ENCODE peak calls at places on chromosomes 4 and X, in five cellular contexts. One of them, this sample, is unnamed.

GRCh38 chr4:95572304-95572991 is 23.7 kb upstream of the UNC5C start:
- DNase-seq in GM12878: no peak
- DNase-seq in HepG2: no peak
- DNase-seq in SK-N-SH: no peak
- DNase-seq in HCT116: no peak
- DNase-seq in this sample: no peak

GRCh38 chrX:49041683-49042529 is 1.3 kb downstream of the TFE3 start:
- DNase-seq in GM12878: no peak
- DNase-seq in HCT116: no peak
- DNase-seq in HepG2: no peak
- DNase-seq in SK-N-SH: peak; percentile 29
- DNase-seq in this sample: no peak

GRCh38 chrX:71636438-71637252 is 18.3 kb upstream of the CXCR3 start:
- DNase-seq in HepG2: no peak
- DNase-seq in HCT116: no peak
- DNase-seq in GM12878: no peak
- DNase-seq in SK-N-SH: no peak
- DNase-seq in this sample: no peak

GRCh38 chr4:138680251-138680650 is 335.3 kb upstream of the NOCT start:
- DNase-seq in SK-N-SH: no peak
- DNase-seq in HepG2: no peak
- DNase-seq in GM12878: no peak
- DNase-seq in HCT116: no peak
- DNase-seq in this sample: no peak

GRCh38 chr4:77600521-77601451 is 4.8 kb upstream of the CXCL13 start:
- DNase-seq in HepG2: peak; percentile 28
- DNase-seq in SK-N-SH: peak; percentile 38
- DNase-seq in HCT116: peak; percentile 37
- DNase-seq in GM12878: no peak
- DNase-seq in this sample: no peak

GRCh38 chrX:70166601-70167590 is 10.4 kb upstream of the DGAT2L6 start:
- DNase-seq in SK-N-SH: no peak
- DNase-seq in HepG2: peak; percentile 9
- DNase-seq in HCT116: peak; percentile 6
- DNase-seq in GM12878: no peak
- DNase-seq in this sample: no peak

GRCh38 chr4:174613979-174614378 is 91.7 kb upstream of the HPGD start:
- DNase-seq in HepG2: no peak
- DNase-seq in GM12878: no peak
- DNase-seq in HCT116: no peak
- DNase-seq in SK-N-SH: no peak
- DNase-seq in this sample: no peak

GRCh38 chr4:88659061-88659889 is 38.4 kb downstream of the NAP1L5 start:
- DNase-seq in HepG2: peak; percentile 52
- DNase-seq in GM12878: peak; percentile 9
- DNase-seq in HCT116: peak; percentile 35
- DNase-seq in SK-N-SH: peak; percentile 45
- DNase-seq in this sample: peak; percentile 61

GRCh38 chrX:68658530-68658929 is 11.1 kb downstream of the STARD8 start:
- DNase-seq in HepG2: no peak
- DNase-seq in HCT116: no peak
- DNase-seq in GM12878: no peak
- DNase-seq in SK-N-SH: no peak
- DNase-seq in this sample: no peak

GRCh38 chr4:153318696-153319320 is 25.7 kb upstream of the MND1 start:
- DNase-seq in SK-N-SH: peak; percentile 74
- DNase-seq in GM12878: no peak
- DNase-seq in HCT116: peak; percentile 39
- DNase-seq in HepG2: peak; percentile 40
- DNase-seq in this sample: no peak

GRCh38 chr4:89797117-89797516 is 39.8 kb downstream of the SNCA start:
- DNase-seq in GM12878: no peak
- DNase-seq in SK-N-SH: no peak
- DNase-seq in HCT116: no peak
- DNase-seq in HepG2: no peak
- DNase-seq in this sample: no peak

GRCh38 chrX:2696698-2697215 is 5.7 kb downstream of the CD99 start:
- DNase-seq in SK-N-SH: no peak
- DNase-seq in HCT116: no peak
- DNase-seq in GM12878: peak; percentile 92
- DNase-seq in HepG2: no peak
- DNase-seq in this sample: no peak

GRCh38 chr4:76752911-76753494 is 144.9 kb downstream of the SOWAHB start:
- DNase-seq in HepG2: no peak
- DNase-seq in HCT116: peak; percentile 64
- DNase-seq in GM12878: no peak
- DNase-seq in SK-N-SH: peak; percentile 60
- DNase-seq in this sample: no peak

GRCh38 chr4:165783626-165784025 is 89.4 kb upstream of the TLL1 start:
- DNase-seq in HCT116: no peak
- DNase-seq in HepG2: no peak
- DNase-seq in GM12878: no peak
- DNase-seq in SK-N-SH: no peak
- DNase-seq in this sample: no peak

GRCh38 chr4:176034498-176034897 is 31.1 kb upstream of the WDR17 start:
- DNase-seq in HCT116: peak; percentile 27
- DNase-seq in GM12878: no peak
- DNase-seq in SK-N-SH: peak; percentile 24
- DNase-seq in HepG2: no peak
- DNase-seq in this sample: peak; percentile 28

GRCh38 chr4:176156656-176157055 is 38.7 kb downstream of the SPATA4 start:
- DNase-seq in SK-N-SH: no peak
- DNase-seq in HCT116: no peak
- DNase-seq in GM12878: no peak
- DNase-seq in HepG2: no peak
- DNase-seq in this sample: no peak

GRCh38 chr4:78749972-78750727 is 26.0 kb upstream of the BMP2K start:
- DNase-seq in HCT116: no peak
- DNase-seq in HepG2: no peak
- DNase-seq in GM12878: peak; percentile 97
- DNase-seq in SK-N-SH: no peak
- DNase-seq in this sample: no peak

GRCh38 chrX:112266136-112266535 is 183.6 kb upstream of the TRPC5 start:
- DNase-seq in HepG2: no peak
- DNase-seq in SK-N-SH: no peak
- DNase-seq in GM12878: no peak
- DNase-seq in HCT116: no peak
- DNase-seq in this sample: no peak

GRCh38 chrX:139864613-139865012 is 68.2 kb downstream of the ATP11C start:
- DNase-seq in HCT116: no peak
- DNase-seq in SK-N-SH: no peak
- DNase-seq in HepG2: no peak
- DNase-seq in GM12878: no peak
- DNase-seq in this sample: no peak

GRCh38 chrX:112834016-112834855 is 6.4 kb downstream of the AMOT start:
- DNase-seq in GM12878: no peak
- DNase-seq in SK-N-SH: peak; percentile 24
- DNase-seq in HepG2: no peak
- DNase-seq in HCT116: no peak
- DNase-seq in this sample: no peak

GRCh38 chr4:158946825-158947224 is 156.1 kb upstream of the RAPGEF2 start:
- DNase-seq in GM12878: no peak
- DNase-seq in HepG2: no peak
- DNase-seq in SK-N-SH: no peak
- DNase-seq in HCT116: no peak
- DNase-seq in this sample: no peak

GRCh38 chr4:73974352-73974751 is 7.5 kb downstream of the PF4 start:
- DNase-seq in HCT116: no peak
- DNase-seq in SK-N-SH: no peak
- DNase-seq in HepG2: no peak
- DNase-seq in GM12878: no peak
- DNase-seq in this sample: no peak

GRCh38 chrX:115968436-115969252 is 201.9 kb upstream of the AGTR2 start:
- DNase-seq in HepG2: no peak
- DNase-seq in HCT116: peak; percentile 63
- DNase-seq in SK-N-SH: peak; percentile 76
- DNase-seq in GM12878: no peak
- DNase-seq in this sample: no peak

GRCh38 chr4:106019771-106020170 is 124.5 kb downstream of the NPNT start:
- DNase-seq in HepG2: no peak
- DNase-seq in SK-N-SH: no peak
- DNase-seq in HCT116: no peak
- DNase-seq in GM12878: no peak
- DNase-seq in this sample: no peak

GRCh38 chr4:95193391-95194224 is 355.2 kb downstream of the UNC5C start:
- DNase-seq in SK-N-SH: peak; percentile 32
- DNase-seq in GM12878: no peak
- DNase-seq in HepG2: no peak
- DNase-seq in HCT116: no peak
- DNase-seq in this sample: no peak

GRCh38 chrX:12973561-12974216 is 1.2 kb upstream of the TMSB4X start:
- DNase-seq in HepG2: no peak
- DNase-seq in GM12878: no peak
- DNase-seq in SK-N-SH: no peak
- DNase-seq in HCT116: no peak
- DNase-seq in this sample: no peak

GRCh38 chr4:185721190-185721948 is 90.6 kb downstream of the SORBS2 start:
- DNase-seq in GM12878: no peak
- DNase-seq in HepG2: peak; percentile 68
- DNase-seq in HCT116: no peak
- DNase-seq in SK-N-SH: no peak
- DNase-seq in this sample: no peak

GRCh38 chrX:51837926-51838325 is 55.5 kb upstream of the MAGED1 start:
- DNase-seq in SK-N-SH: peak; percentile 20
- DNase-seq in HepG2: no peak
- DNase-seq in GM12878: no peak
- DNase-seq in HCT116: no peak
- DNase-seq in this sample: no peak

GRCh38 chr4:48742412-48742811 is 37.7 kb downstream of the FRYL start:
- DNase-seq in SK-N-SH: no peak
- DNase-seq in HepG2: no peak
- DNase-seq in GM12878: no peak
- DNase-seq in HCT116: no peak
- DNase-seq in this sample: no peak

GRCh38 chrX:71997320-71997719 is 86.7 kb downstream of the NHSL2 start:
- DNase-seq in HepG2: no peak
- DNase-seq in HCT116: no peak
- DNase-seq in SK-N-SH: no peak
- DNase-seq in GM12878: no peak
- DNase-seq in this sample: no peak

DNA sequence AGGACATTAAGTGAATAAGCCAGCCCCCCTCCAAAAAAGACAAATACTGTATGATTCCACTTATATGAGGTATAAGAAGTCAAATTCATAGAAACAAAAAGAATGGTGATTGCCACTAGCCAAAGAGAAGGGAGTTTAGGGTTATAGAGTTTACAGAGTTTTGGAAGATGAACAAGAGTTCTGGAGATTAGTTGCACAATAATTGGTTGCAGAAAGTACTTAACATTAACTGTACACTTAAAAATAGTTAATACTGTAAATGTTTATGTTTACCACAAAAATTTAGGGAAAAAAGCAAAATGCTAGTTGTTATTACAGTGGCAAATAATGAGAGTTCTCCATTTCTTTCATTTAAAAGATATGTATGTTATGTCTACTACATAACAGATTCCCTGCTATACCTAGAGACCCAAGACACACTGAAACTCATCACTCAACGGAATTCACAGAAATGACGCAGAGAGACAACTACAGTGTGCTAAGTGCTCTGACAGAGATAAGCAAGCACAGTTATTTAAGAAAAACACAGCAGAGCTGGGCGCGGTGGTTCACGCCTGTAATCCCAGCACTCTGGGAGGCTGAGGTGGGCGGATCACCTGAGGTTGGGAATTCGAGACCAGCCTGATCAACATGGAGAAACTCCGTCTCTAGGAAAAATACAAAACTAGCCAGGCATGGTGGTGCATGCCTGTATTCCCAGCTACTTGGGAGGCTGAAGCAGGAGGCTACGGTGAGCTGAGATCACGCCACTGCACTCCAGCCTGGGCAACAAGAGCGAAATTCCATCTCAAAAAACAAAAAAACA is 37.2 kb downstream of the EIF4E start:
- DNase-seq in SK-N-SH: no peak
- DNase-seq in HepG2: no peak
- DNase-seq in GM12878: no peak
- DNase-seq in HCT116: no peak
- DNase-seq in this sample: no peak
- TF ChIP-seq SIN3A in SK-N-SH: no peak
- TF ChIP-seq SIN3A in HepG2: no peak
- TF ChIP-seq SIN3A in GM12878: no peak
- TF ChIP-seq SIN3A in HCT116: no peak
- TF ChIP-seq SIN3A in this sample: no peak

GRCh38 chr4:2934077-2934812 is 29.0 kb downstream of the NOP14 start:
- DNase-seq in SK-N-SH: no peak
- DNase-seq in GM12878: no peak
- DNase-seq in HepG2: no peak
- DNase-seq in HCT116: no peak
- DNase-seq in this sample: no peak

GRCh38 chr4:2931765-2932560 is 31.2 kb downstream of the NOP14 start:
- DNase-seq in SK-N-SH: no peak
- DNase-seq in HepG2: no peak
- DNase-seq in GM12878: peak; percentile 55
- DNase-seq in HCT116: no peak
- DNase-seq in this sample: no peak

GRCh38 chr4:2932561-2932950 is 30.6 kb downstream of the NOP14 start:
- DNase-seq in GM12878: no peak
- DNase-seq in SK-N-SH: no peak
- DNase-seq in HepG2: no peak
- DNase-seq in HCT116: no peak
- DNase-seq in this sample: no peak

GRCh38 chr4:2933566-2934076 is 29.6 kb downstream of the NOP14 start:
- DNase-seq in HCT116: no peak
- DNase-seq in SK-N-SH: no peak
- DNase-seq in GM12878: no peak
- DNase-seq in HepG2: no peak
- DNase-seq in this sample: no peak

GRCh38 chr4:2932951-2933565 is 30.1 kb downstream of the NOP14 start:
- DNase-seq in HCT116: no peak
- DNase-seq in SK-N-SH: peak; percentile 72
- DNase-seq in HepG2: no peak
- DNase-seq in GM12878: no peak
- DNase-seq in this sample: no peak
- H3K27ac ChIP-seq in HCT116: peak overlapping the region; percentile 73
- H3K27ac ChIP-seq in SK-N-SH: peak overlapping the region; percentile 35
- H3K27ac ChIP-seq in HepG2: no peak overlapping the region
- H3K27ac ChIP-seq in GM12878: peak overlapping the region; percentile 65
- H3K27ac ChIP-seq in this sample: peak overlapping the region; percentile 85

GRCh38 chr4:72451349-72451748 is 117.7 kb downstream of the ADAMTS3 start:
- DNase-seq in GM12878: no peak
- DNase-seq in HCT116: no peak
- DNase-seq in SK-N-SH: no peak
- DNase-seq in HepG2: no peak
- DNase-seq in this sample: no peak
- TF ChIP-seq SIN3A in GM12878: no peak
- TF ChIP-seq SIN3A in HCT116: no peak
- TF ChIP-seq SIN3A in SK-N-SH: no peak
- TF ChIP-seq SIN3A in HepG2: no peak
- TF ChIP-seq SIN3A in this sample: no peak

DNA sequence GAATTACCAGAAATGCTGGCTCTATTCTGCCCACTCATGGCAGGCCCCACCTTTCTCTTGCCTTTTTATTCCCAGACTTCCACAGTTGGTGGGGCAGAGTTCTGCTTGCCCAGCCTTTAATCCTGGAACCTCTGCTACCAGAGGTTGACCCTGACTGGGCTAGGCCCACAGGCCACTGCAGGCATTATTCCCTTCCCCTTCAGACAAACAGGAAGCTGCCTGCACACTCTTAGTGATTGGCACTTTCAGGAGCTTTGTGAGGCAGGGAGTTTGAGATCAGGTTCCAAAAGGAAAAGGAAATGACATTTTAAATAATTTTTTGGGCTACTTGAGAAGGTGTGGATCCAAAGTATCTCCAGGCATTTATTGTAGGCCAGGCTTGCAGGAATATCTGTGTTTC is 18.8 kb downstream of the MSN start:
- DNase-seq in HepG2: no peak
- DNase-seq in GM12878: no peak
- DNase-seq in SK-N-SH: no peak
- DNase-seq in HCT116: no peak
- DNase-seq in this sample: no peak
- H3K27ac ChIP-seq in HepG2: no peak overlapping the region
- H3K27ac ChIP-seq in GM12878: peak overlapping the region; percentile 55
- H3K27ac ChIP-seq in SK-N-SH: no peak overlapping the region
- H3K27ac ChIP-seq in HCT116: no peak overlapping the region
- H3K27ac ChIP-seq in this sample: no peak overlapping the region

This sample was measured in Panc1.